ENCODE peak calls at places on chromosomes 1 and 21, in eight cellular contexts. C, U, E, Y, G, A, I and B are unnamed samples.

GRCh38 chr1:22790232-22791008 is 79.8 kb downstream of the EPHB2 start:
- DNase-seq in Y (no peak), C (no peak), I (peak), U (no peak), E (no peak), A (no peak), G (peak), B (no peak)

GRCh38 chr1:184622136-184622823 is 132.4 kb downstream of the EDEM3 start:
- DNase-seq in C (peak), I (peak), A (no peak), E (peak), G (no peak), Y (peak), U (no peak), B (peak)

GRCh38 chr1:53043271-53043670 is 18.7 kb upstream of the PODN start:
- DNase-seq in I (no peak), E (no peak), C (no peak), G (no peak), U (peak), Y (no peak), A (no peak), B (no peak)

GRCh38 chr1:81032973-81033425 is 767.7 kb upstream of the ADGRL2 start:
- DNase-seq in G (no peak), E (no peak), Y (no peak), C (no peak), U (no peak), A (no peak), I (no peak), B (no peak)

GRCh38 chr1:30604801-30605440 is 118.5 kb downstream of the MATN1 start:
- DNase-seq in U (no peak), A (no peak), G (no peak), Y (no peak), I (no peak), E (no peak), C (no peak), B (no peak)

GRCh38 chr1:12153181-12153785 is 13.5 kb upstream of the TNFRSF1B start:
- DNase-seq in U (peak), A (no peak), E (peak), Y (peak), G (no peak), I (no peak), C (peak), B (peak)

GRCh38 chr1:245604979-245605378 is 450.2 kb downstream of the KIF26B start:
- DNase-seq in A (no peak), U (no peak), C (no peak), Y (no peak), I (no peak), E (no peak), G (no peak), B (no peak)

GRCh38 chr1:208252126-208252853 is 8.1 kb upstream of the PLXNA2 start:
- DNase-seq in A (no peak), Y (no peak), G (no peak), E (no peak), C (no peak), I (no peak), U (peak), B (peak)

GRCh38 chr1:151905070-151905442 is 4.3 kb downstream of the THEM4 start:
- DNase-seq in E (no peak), Y (no peak), U (no peak), G (no peak), I (no peak), A (peak), C (no peak), B (no peak)

GRCh38 chr21:44931137-44931500 is 8.7 kb upstream of the SLX9 start:
- DNase-seq in Y (no peak), I (no peak), A (no peak), G (no peak), E (no peak), U (peak), C (no peak), B (no peak)

GRCh38 chr1:87329756-87330200 is 1.1 kb downstream of the LMO4 start:
- DNase-seq in E (no peak), I (no peak), G (peak), C (no peak), A (no peak), U (peak), Y (no peak), B (no peak)

GRCh38 chr1:12477936-12478611 is 139.9 kb downstream of the DHRS3 start:
- DNase-seq in E (peak), A (no peak), G (peak), U (peak), I (peak), Y (peak), C (no peak), B (peak)

GRCh38 chr21:35427320-35428040 is 378.4 kb upstream of the RUNX1 start:
- DNase-seq in I (no peak), Y (no peak), E (no peak), G (no peak), A (no peak), U (no peak), C (no peak), B (no peak)

GRCh38 chr1:232385221-232385620 is 244.7 kb downstream of the SIPA1L2 start:
- DNase-seq in G (peak), A (no peak), E (peak), C (no peak), I (no peak), U (peak), Y (peak), B (peak)

GRCh38 chr1:207240325-207241095 is 81.0 kb upstream of the CD55 start:
- DNase-seq in G (peak), U (peak), I (no peak), C (no peak), E (peak), Y (no peak), A (no peak), B (no peak)

GRCh38 chr1:235919127-235919796 is 52.6 kb upstream of the LYST start:
- DNase-seq in E (peak), A (no peak), G (no peak), C (no peak), U (peak), I (no peak), Y (no peak), B (no peak)

GRCh38 chr1:58570817-58571216 is 6.2 kb downstream of the TACSTD2 start:
- DNase-seq in E (no peak), G (no peak), Y (no peak), I (no peak), U (no peak), C (no peak), A (no peak), B (no peak)

GRCh38 chr1:205970486-205970885 is 27.2 kb upstream of the SLC26A9 start:
- DNase-seq in E (no peak), Y (no peak), U (peak), A (no peak), C (no peak), G (no peak), I (no peak), B (no peak)

GRCh38 chr1:31593770-31594632 is 17.7 kb downstream of the TINAGL1 start:
- DNase-seq in E (peak), U (peak), A (peak), C (peak), G (peak), I (peak), Y (no peak), B (peak)